ENCODE peak calls at places on chromosomes 16 and 17, in nine cellular contexts. N, P, Z, G, O, R, I, D and W are unnamed samples.

GRCh38 chr16:65124596-65124995 is 2.7 kb upstream of the CDH11 start:
- DNase-seq in P (no peak), R (no peak), O (no peak), Z (no peak), D (no peak), G (no peak), I (no peak), N (no peak), W (no peak)

GRCh38 chr17:2111691-2112090 is 56.8 kb downstream of the HIC1 start:
- DNase-seq in Z (peak), D (peak), R (no peak), P (no peak), I (peak), G (peak), O (peak), N (no peak), W (peak)

GRCh38 chr16:10180771-10181163 is 1.5 kb downstream of the GRIN2A start:
- DNase-seq in D (peak), O (no peak), I (peak), R (no peak), Z (peak), N (peak), G (no peak), P (no peak), W (no peak)

GRCh38 chr17:10021239-10021638 is 116.2 kb upstream of the RCVRN start:
- DNase-seq in P (peak), R (no peak), D (no peak), N (no peak), Z (peak), O (no peak), G (peak), I (peak), W (no peak)

GRCh38 chr17:10119203-10120112 is 78.9 kb downstream of the GAS7 start:
- DNase-seq in Z (no peak), O (no peak), D (no peak), G (no peak), I (no peak), P (peak), R (no peak), N (no peak), W (peak)

GRCh38 chr16:30532285-30533145 is 2.1 kb downstream of the ZNF747 start:
- DNase-seq in I (no peak), P (no peak), D (no peak), O (no peak), Z (no peak), N (no peak), R (no peak), G (no peak), W (no peak)

GRCh38 chr16:87465306-87465705 is 27.5 kb downstream of the ZCCHC14 start:
- DNase-seq in D (peak), N (peak), G (peak), P (peak), O (peak), Z (peak), I (peak), R (peak), W (peak)

GRCh38 chr17:77737442-77738265 is 220.8 kb upstream of the TNRC6C start:
- DNase-seq in D (no peak), N (peak), Z (no peak), O (no peak), I (no peak), P (no peak), R (no peak), G (no peak), W (no peak)

GRCh38 chr17:5912927-5913565 is 157.1 kb upstream of the WSCD1 start:
- DNase-seq in R (no peak), G (no peak), D (no peak), N (no peak), O (no peak), Z (no peak), P (no peak), I (no peak), W (no peak)

GRCh38 chr16:22681551-22681880 is 132.4 kb upstream of the HS3ST2 start:
- DNase-seq in I (no peak), P (no peak), N (no peak), G (no peak), Z (no peak), O (no peak), R (no peak), D (no peak), W (no peak)

DNA sequence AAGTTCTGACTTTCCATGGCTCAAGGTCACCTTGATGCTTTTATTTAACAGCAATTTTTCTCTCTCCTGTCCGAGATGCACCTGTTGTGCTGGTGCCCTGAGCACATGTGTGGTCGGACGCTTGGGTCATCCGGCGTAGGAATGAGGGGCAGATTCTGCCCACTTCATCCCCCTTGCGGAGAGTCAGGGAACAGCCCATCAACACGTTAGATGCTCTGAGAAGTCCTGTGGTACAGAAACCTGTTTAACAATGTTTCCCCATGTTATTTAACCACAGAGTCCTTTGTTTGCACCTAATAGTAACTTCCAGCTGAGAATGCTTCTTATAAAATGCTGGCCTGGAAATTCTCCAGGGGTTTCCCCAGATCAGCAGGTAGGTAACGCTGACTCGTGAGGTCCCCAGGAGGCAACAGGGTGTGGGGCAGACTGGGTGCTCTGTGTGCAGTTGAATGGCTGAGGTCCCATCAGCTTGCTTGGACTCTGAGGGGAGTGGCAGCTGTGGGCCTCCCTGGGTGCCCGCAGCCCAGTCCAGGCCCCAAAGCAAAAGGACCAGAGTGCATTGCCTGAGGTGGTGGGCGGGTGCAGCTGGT is 17.8 kb downstream of the DOC2B start:
- DNase-seq in G (no peak), P (no peak), I (no peak), Z (no peak), D (no peak), R (no peak), N (no peak), O (no peak), W (no peak)
- TF ChIP-seq CTCF in G (no peak), P (no peak), I (peak), Z (no peak), D (no peak), R (peak), N (no peak), O (peak), W (peak)

DNA sequence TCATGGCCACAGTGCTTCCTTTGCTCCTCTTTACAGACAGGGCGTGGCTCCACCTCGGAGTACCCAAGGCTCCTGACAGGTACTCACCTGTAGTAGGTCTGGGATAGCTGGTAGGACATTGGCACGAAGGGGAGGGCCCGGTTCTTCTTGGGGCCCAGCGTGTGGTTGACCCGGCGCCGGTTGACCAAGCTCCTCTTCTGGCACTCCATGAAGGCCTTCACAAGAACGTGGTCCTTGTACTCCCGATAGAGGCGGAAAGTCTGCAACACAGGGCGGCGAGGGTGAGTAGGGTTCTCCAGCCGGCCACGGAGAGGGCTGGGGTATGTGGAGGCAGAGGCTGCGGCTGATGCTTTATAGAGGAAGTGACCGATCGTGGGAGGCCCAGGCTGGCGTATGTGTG is 69.7 kb downstream of the IL21R start:
- DNase-seq in Z (no peak), R (no peak), I (no peak), N (no peak), G (no peak), P (no peak), D (no peak), O (no peak), W (no peak)
- H3K4me3 ChIP-seq in Z (no peak), R (no peak), I (no peak), N (no peak), G (no peak), P (no peak), D (no peak), O (no peak), W (no peak)

DNA sequence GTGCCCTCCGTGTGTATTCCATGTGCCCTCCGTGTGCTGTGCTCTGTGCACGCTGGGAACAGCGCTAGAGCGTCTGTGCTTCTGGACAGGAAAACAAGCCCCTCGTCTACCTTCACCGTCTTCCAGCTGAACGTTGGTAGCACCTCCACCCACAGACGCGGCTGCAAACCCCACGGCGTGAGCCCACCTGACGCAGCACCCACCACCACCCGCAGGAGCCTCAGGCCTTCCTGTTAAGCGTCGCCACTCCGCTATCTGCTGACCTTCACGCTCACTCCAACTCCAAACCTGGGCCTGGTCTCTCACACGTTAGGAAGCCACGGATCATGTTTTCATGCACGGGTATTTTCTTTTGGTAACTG is 56.6 kb downstream of the ENGASE start:
- DNase-seq in I (no peak), R (no peak), N (no peak), Z (no peak), D (no peak), P (no peak), G (no peak), O (no peak), W (no peak)
- TF ChIP-seq CTCF in I (no peak), R (no peak), N (no peak), Z (no peak), D (no peak), P (no peak), G (no peak), O (no peak), W (no peak)

GRCh38 chr17:74616696-74617095 is 6.8 kb downstream of the CD300E start:
- DNase-seq in I (no peak), P (no peak), D (no peak), Z (no peak), O (no peak), R (no peak), G (no peak), N (no peak), W (no peak)
- H3K4me3 ChIP-seq in I (no peak), P (no peak), D (no peak), Z (no peak), O (no peak), R (no peak), G (no peak), N (no peak), W (no peak)